ENCODE peak calls at places on chromosomes 3 and 15, in seven cellular contexts. One of them, this sample, is unnamed.

GRCh38 chr3:137103739-137104138 is 146.0 kb downstream of the IL20RB start:
- DNase-seq in stimulated activated naive B cell treated with anti-CD40 and anti-IgM and Interleukin-4, amounts not matched to agents 10 μg/mL and 1 μg/mL and 100 μg/mL, for 72 hours: no peak
- DNase-seq in anterior cingulate cortex: no peak
- DNase-seq in NCI-H1092 treated with DMSO at 0.1 percent for 48 hours: peak
- DNase-seq in amygdala: no peak
- DNase-seq in NCI-H1105: peak
- DNase-seq in right cardiac atrium: no peak
- DNase-seq in this sample: no peak

GRCh38 chr15:33915571-33916407 is 52.5 kb upstream of the CHRM5 start:
- DNase-seq in stimulated activated naive B cell treated with anti-CD40 and anti-IgM and Interleukin-4, amounts not matched to agents 10 μg/mL and 1 μg/mL and 100 μg/mL, for 72 hours: no peak
- DNase-seq in anterior cingulate cortex: no peak
- DNase-seq in NCI-H1092 treated with DMSO at 0.1 percent for 48 hours: no peak
- DNase-seq in amygdala: no peak
- DNase-seq in NCI-H1105: no peak
- DNase-seq in right cardiac atrium: no peak
- DNase-seq in this sample: no peak

GRCh38 chr15:68612979-68613740 is 34.4 kb downstream of the CORO2B start:
- DNase-seq in stimulated activated naive B cell treated with anti-CD40 and anti-IgM and Interleukin-4, amounts not matched to agents 10 μg/mL and 1 μg/mL and 100 μg/mL, for 72 hours: no peak
- DNase-seq in anterior cingulate cortex: no peak
- DNase-seq in NCI-H1092 treated with DMSO at 0.1 percent for 48 hours: no peak
- DNase-seq in amygdala: no peak
- DNase-seq in NCI-H1105: no peak
- DNase-seq in right cardiac atrium: no peak
- DNase-seq in this sample: no peak

GRCh38 chr15:79923515-79924169 is 26.8 kb upstream of the MTHFS start:
- DNase-seq in stimulated activated naive B cell treated with anti-CD40 and anti-IgM and Interleukin-4, amounts not matched to agents 10 μg/mL and 1 μg/mL and 100 μg/mL, for 72 hours: peak
- DNase-seq in anterior cingulate cortex: peak
- DNase-seq in NCI-H1092 treated with DMSO at 0.1 percent for 48 hours: peak
- DNase-seq in amygdala: peak
- DNase-seq in NCI-H1105: peak
- DNase-seq in right cardiac atrium: peak
- DNase-seq in this sample: peak

GRCh38 chr15:25777047-25777446 is 86.1 kb downstream of the ATP10A start:
- DNase-seq in stimulated activated naive B cell treated with anti-CD40 and anti-IgM and Interleukin-4, amounts not matched to agents 10 μg/mL and 1 μg/mL and 100 μg/mL, for 72 hours: no peak
- DNase-seq in anterior cingulate cortex: no peak
- DNase-seq in NCI-H1092 treated with DMSO at 0.1 percent for 48 hours: no peak
- DNase-seq in amygdala: no peak
- DNase-seq in NCI-H1105: no peak
- DNase-seq in right cardiac atrium: no peak
- DNase-seq in this sample: no peak

GRCh38 chr3:83515123-83515522 is 1443.7 kb upstream of the CADM2 start:
- DNase-seq in stimulated activated naive B cell treated with anti-CD40 and anti-IgM and Interleukin-4, amounts not matched to agents 10 μg/mL and 1 μg/mL and 100 μg/mL, for 72 hours: no peak
- DNase-seq in anterior cingulate cortex: no peak
- DNase-seq in NCI-H1092 treated with DMSO at 0.1 percent for 48 hours: no peak
- DNase-seq in amygdala: no peak
- DNase-seq in NCI-H1105: no peak
- DNase-seq in right cardiac atrium: no peak
- DNase-seq in this sample: no peak

GRCh38 chr3:13091898-13092620 is 18.8 kb upstream of the IQSEC1 start:
- DNase-seq in stimulated activated naive B cell treated with anti-CD40 and anti-IgM and Interleukin-4, amounts not matched to agents 10 μg/mL and 1 μg/mL and 100 μg/mL, for 72 hours: peak
- DNase-seq in anterior cingulate cortex: peak
- DNase-seq in NCI-H1092 treated with DMSO at 0.1 percent for 48 hours: peak
- DNase-seq in amygdala: peak
- DNase-seq in NCI-H1105: peak
- DNase-seq in right cardiac atrium: peak
- DNase-seq in this sample: no peak

GRCh38 chr3:16140116-16140893 is 34.2 kb upstream of the GALNT15 start:
- DNase-seq in stimulated activated naive B cell treated with anti-CD40 and anti-IgM and Interleukin-4, amounts not matched to agents 10 μg/mL and 1 μg/mL and 100 μg/mL, for 72 hours: no peak
- DNase-seq in anterior cingulate cortex: peak
- DNase-seq in NCI-H1092 treated with DMSO at 0.1 percent for 48 hours: no peak
- DNase-seq in amygdala: no peak
- DNase-seq in NCI-H1105: no peak
- DNase-seq in right cardiac atrium: peak
- DNase-seq in this sample: no peak

GRCh38 chr3:61828158-61828874 is 266.9 kb downstream of the PTPRG start:
- DNase-seq in stimulated activated naive B cell treated with anti-CD40 and anti-IgM and Interleukin-4, amounts not matched to agents 10 μg/mL and 1 μg/mL and 100 μg/mL, for 72 hours: no peak
- DNase-seq in anterior cingulate cortex: no peak
- DNase-seq in NCI-H1092 treated with DMSO at 0.1 percent for 48 hours: no peak
- DNase-seq in amygdala: no peak
- DNase-seq in NCI-H1105: no peak
- DNase-seq in right cardiac atrium: no peak
- DNase-seq in this sample: no peak

GRCh38 chr3:78868570-78868969 is 899.2 kb downstream of the ROBO1 start:
- DNase-seq in stimulated activated naive B cell treated with anti-CD40 and anti-IgM and Interleukin-4, amounts not matched to agents 10 μg/mL and 1 μg/mL and 100 μg/mL, for 72 hours: no peak
- DNase-seq in anterior cingulate cortex: no peak
- DNase-seq in NCI-H1092 treated with DMSO at 0.1 percent for 48 hours: peak
- DNase-seq in amygdala: no peak
- DNase-seq in NCI-H1105: peak
- DNase-seq in right cardiac atrium: no peak
- DNase-seq in this sample: no peak